ENCODE peak calls at places on chromosomes 6 and 20, in five cellular contexts. K is astrocyte of the spinal cord, O is type B pancreatic cell, X is AG09309, F is GM10248. P is an unnamed sample.

GRCh38 chr6:147676468-147676867 is 168.0 kb downstream of the SAMD5 start:
- DNase-seq in K (no peak), X (no peak), F (no peak), O (no peak), P (no peak)

GRCh38 chr6:12393100-12393499 is 102.9 kb downstream of the EDN1 start:
- DNase-seq in K (no peak), F (no peak), X (no peak), O (no peak), P (no peak)

GRCh38 chr20:3701061-3701998 is 11.1 kb downstream of the SIGLEC1 start:
- DNase-seq in X (no peak), O (no peak), K (no peak), F (no peak), P (no peak)

GRCh38 chr6:79420054-79420453 is 117.2 kb downstream of the LCA5 start:
- DNase-seq in F (no peak), X (no peak), K (no peak), O (no peak), P (no peak)

GRCh38 chr6:74674377-74674776 is 531.5 kb downstream of the COL12A1 start:
- DNase-seq in O (no peak), K (no peak), X (no peak), F (no peak), P (no peak)

GRCh38 chr6:147648936-147649335 is 140.4 kb downstream of the SAMD5 start:
- DNase-seq in F (no peak), X (no peak), K (peak), O (no peak), P (no peak)

GRCh38 chr6:81465859-81466258 is 286.6 kb downstream of the TENT5A start:
- DNase-seq in X (peak), O (no peak), F (no peak), K (peak), P (peak)

GRCh38 chr20:9460518-9460917 is 53.9 kb upstream of the LAMP5 start:
- DNase-seq in X (no peak), O (no peak), F (no peak), K (peak), P (peak)

GRCh38 chr6:54846857-54847721 is 518 bp downstream of the FAM83B start:
- DNase-seq in X (no peak), F (no peak), K (no peak), O (no peak), P (no peak)

GRCh38 chr6:163986313-163986712 is 571.8 kb downstream of the QKI start:
- DNase-seq in O (no peak), K (peak), X (no peak), F (no peak), P (no peak)

GRCh38 chr20:53921443-53921973 is 148.9 kb downstream of the BCAS1 start:
- DNase-seq in O (no peak), K (no peak), X (no peak), F (no peak), P (no peak)

GRCh38 chr20:4160761-4161305 is 145.5 kb upstream of the RNF24 start:
- DNase-seq in X (no peak), F (no peak), O (peak), K (peak), P (no peak)

GRCh38 chr6:118810420-118811027 is 83.4 kb upstream of the ASF1A start:
- DNase-seq in K (no peak), X (no peak), O (no peak), F (peak), P (no peak)

GRCh38 chr20:21184810-21185209 is 58.9 kb downstream of the KIZ start:
- DNase-seq in F (no peak), X (no peak), O (no peak), K (no peak), P (no peak)

GRCh38 chr6:90247262-90247661 is 49.4 kb downstream of the BACH2 start:
- DNase-seq in O (no peak), K (no peak), X (no peak), F (no peak), P (no peak)

DNA sequence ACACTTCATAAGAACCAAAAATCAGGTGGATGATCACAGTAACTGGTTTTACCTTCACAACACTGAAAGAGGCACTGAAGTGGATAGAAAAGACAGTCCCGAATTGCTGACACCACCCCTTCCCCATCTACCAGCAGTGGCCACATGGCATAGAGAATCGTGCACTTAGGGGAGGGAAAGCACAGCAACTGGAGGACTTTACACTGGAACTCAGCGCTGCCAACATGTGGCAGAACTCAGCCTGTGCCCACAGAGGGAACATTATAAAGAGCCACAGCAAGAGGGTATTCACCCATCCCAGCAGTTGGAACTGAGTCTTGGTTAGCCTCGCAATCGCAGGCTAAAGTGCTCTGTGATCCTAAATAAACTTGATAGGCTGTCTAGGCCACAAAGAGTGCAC is 6.5 kb upstream of the KIAA1586 start:
- DNase-seq in X (no peak), F (no peak), O (no peak), K (no peak), P (no peak)
- TF ChIP-seq CTCF in X (no peak), F (no peak), O (no peak), K (peak), P (no peak)

DNA sequence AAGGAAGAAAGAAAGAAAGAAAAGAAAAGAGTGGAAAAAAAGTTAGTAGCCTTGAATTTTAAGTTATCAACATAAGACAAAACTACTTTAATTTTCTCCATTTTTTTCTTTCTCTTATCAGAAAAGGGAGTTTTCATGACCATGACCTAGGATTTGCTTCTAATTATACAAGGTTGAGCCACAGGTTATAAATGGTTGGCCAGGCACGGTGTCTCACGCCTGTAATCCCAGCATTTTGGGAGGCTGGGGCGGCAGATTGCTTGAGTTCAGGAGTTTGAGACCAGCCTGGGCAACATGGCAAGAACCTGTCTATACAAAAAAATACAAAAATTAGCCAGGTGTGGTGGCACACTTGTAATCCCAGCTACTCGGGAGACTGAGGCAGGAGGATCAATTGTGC is 7.8 kb upstream of the MTRES1 start:
- DNase-seq in K (no peak), O (no peak), F (no peak), X (no peak), P (no peak)
- TF ChIP-seq CTCF in K (no peak), O (no peak), F (no peak), X (no peak), P (no peak)

DNA sequence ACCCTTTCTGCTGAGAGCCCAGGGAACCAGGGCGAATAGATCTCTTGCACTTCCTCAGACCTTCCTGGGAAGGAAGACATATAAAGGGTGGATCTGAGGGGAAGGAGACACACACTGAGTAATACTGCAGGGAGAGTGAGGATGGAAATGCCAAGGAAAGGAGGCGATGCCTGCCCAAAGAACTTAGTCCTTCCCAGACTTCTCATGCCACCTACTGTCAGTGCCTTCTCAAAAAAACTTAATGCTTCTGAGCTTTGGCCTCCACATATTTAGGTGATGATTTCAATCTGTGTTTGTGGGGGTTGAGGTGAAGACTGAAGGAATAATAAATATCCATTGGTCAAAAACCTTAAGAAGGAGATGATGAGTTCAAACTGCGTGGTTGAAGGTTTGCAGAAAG is 9.7 kb downstream of the BTN3A1 start:
- DNase-seq in X (no peak), F (no peak), K (no peak), O (no peak), P (peak)
- TF ChIP-seq CTCF in X (no peak), F (no peak), K (no peak), O (no peak), P (peak)

DNA sequence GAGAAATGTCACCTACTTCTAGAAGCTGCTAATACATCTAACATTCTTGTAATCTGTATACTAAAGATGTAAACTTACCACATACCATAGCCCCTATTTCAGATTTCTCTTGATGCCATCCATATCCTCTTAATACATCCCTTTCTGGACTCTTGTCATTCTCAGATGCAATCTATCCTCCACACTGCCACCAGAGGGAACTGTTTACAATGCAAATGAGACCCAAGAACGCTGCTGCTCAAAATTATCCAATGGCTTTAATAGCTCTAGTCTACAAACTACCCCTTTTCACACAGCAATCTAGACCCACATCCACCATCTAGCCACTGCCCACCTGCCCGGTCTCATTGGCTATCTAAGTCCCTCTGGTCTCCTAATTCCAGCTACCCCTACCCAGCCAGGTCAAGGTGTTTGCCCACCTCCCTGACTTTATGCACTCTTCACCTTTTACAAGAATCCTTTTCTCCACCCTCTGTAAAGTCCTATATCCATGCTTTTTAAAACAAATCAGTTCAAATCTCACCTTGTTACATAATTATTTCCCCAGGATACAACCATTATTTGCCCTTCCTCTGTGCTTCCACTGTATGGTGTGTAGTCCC is 14.8 kb downstream of the FAXC start:
- DNase-seq in K (peak), X (peak), O (no peak), F (peak), P (peak)
- TF ChIP-seq CTCF in K (peak), X (peak), O (peak), F (peak), P (peak)

DNA sequence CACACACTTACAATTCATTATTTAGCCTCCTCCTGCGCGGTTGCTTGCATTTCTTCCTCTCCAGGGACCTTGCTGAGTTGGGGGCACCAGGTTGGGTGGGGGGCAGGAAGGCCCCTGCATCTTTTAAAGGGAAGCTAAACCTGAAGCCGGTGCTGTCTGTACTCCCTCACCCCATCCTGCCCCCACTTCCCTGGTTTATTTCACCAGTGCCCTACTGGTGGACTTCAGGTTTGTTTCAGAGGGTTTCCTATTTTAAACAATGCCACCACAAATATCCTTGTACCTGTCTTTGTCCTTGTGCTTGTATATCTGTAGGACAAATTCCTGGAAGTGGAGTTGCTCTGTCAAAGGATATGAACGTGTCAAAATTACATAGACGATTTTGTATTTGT is 21.0 kb downstream of the PTK7 start:
- DNase-seq in K (no peak), O (no peak), F (no peak), X (no peak), P (no peak)
- TF ChIP-seq CTCF in K (no peak), O (peak), F (no peak), X (peak), P (peak)

GRCh38 chr6:159119835-159120234 is 49.4 kb upstream of the FNDC1 start:
- DNase-seq in F (no peak), O (no peak), K (no peak), X (no peak), P (no peak)

GRCh38 chr6:159117031-159117430 is 52.2 kb upstream of the FNDC1 start:
- DNase-seq in F (no peak), X (peak), K (no peak), O (no peak), P (peak)

GRCh38 chr6:159121387-159121955 is 47.7 kb upstream of the FNDC1 start:
- DNase-seq in F (no peak), K (no peak), X (no peak), O (no peak), P (no peak)

GRCh38 chr6:159117541-159117940 is 51.7 kb upstream of the FNDC1 start:
- DNase-seq in F (no peak), K (no peak), O (no peak), X (no peak), P (no peak)

DNA sequence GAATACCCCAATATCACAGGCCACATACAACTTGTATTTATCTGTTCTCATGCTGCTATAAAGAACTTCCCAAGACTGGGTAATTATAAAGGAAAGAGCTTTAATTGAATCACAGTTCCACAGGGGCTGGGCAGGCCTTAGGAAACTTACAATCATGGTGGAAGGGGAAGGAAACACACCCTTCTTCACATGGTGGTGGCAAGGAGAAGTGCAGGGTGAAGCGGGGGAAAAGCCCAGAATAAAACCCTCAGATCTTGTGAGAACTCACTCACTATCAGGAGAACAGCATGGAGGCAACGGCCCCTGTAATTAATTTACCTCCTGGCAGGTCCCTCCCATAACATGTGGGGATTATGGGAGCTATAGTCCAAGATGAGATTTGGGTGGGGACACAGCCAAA is 50.3 kb upstream of the FNDC1 start:
- DNase-seq in F (no peak), K (no peak), X (no peak), O (no peak), P (no peak)
- TF ChIP-seq CTCF in F (no peak), K (no peak), X (no peak), O (peak), P (no peak)

DNA sequence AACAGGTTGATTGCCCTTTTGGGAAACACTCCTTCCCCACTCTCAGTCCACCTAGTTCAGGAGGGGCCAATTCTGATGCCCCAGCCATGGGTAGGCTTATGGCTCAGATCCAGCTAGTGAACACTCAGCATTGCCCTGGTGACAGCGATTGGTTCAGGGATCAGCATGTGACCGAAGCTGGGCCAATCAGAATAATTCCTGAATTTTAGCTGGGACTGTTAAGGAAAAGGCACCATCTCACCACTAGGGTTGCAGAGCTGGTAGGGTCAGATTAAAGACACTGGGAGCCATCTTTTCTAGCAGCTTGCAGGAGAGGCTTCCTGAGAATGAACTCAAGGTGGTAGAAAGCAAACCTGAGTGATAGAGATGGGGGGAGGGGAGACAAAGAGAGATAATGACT is 44.4 kb downstream of the EYA2 start:
- DNase-seq in O (no peak), F (no peak), K (no peak), X (no peak), P (peak)
- TF ChIP-seq CTCF in O (peak), F (no peak), K (no peak), X (no peak), P (peak)

GRCh38 chr6:10434235-10434634 is 19.4 kb upstream of the TFAP2A start:
- DNase-seq in O (no peak), X (no peak), F (no peak), K (no peak), P (no peak)
- TF ChIP-seq CTCF in O (no peak), X (no peak), F (no peak), K (no peak), P (no peak)

GRCh38 chr6:52361347-52361944 is 505 bp upstream of the PAQR8 start:
- DNase-seq in X (no peak), K (peak), F (peak), O (no peak), P (peak)
- TF ChIP-seq CTCF in X (no peak), K (no peak), F (no peak), O (no peak), P (no peak)

P was measured in HFFc6.